ENCODE peak calls at places on chromosome 10, in six cellular contexts. N is fibroblast of lung; V is endodermal cell; Z is HEK293T; G is activated CD8-positive, alpha-beta memory T cell treated with anti-CD3 and anti-CD28 coated beads for 24 hours; Q is esophagus squamous epithelium. T is an unnamed sample.

GRCh38 chr10:45442670-45443069 is 68.7 kb downstream of the ALOX5 start:
- DNase-seq in V (peak), Z (no peak), N (no peak), G (no peak), Q (no peak), T (no peak)

GRCh38 chr10:61039868-61040267 is 95.9 kb upstream of the RHOBTB1 start:
- DNase-seq in N (no peak), Q (no peak), Z (no peak), V (no peak), G (no peak), T (no peak)

GRCh38 chr10:74705361-74705980 is 120.9 kb upstream of the KAT6B start:
- DNase-seq in N (no peak), G (no peak), Q (no peak), V (no peak), Z (no peak), T (no peak)

GRCh38 chr10:2985729-2986232 is 81.6 kb upstream of the PFKP start:
- DNase-seq in Z (no peak), N (peak), G (no peak), V (peak), Q (no peak), T (no peak)

GRCh38 chr10:4243651-4244050 is 458.6 kb upstream of the KLF6 start:
- DNase-seq in V (no peak), Z (no peak), Q (no peak), N (peak), G (no peak), T (no peak)

GRCh38 chr10:68647928-68648327 is 73.1 kb upstream of the CCAR1 start:
- DNase-seq in V (no peak), G (no peak), N (peak), Z (no peak), Q (no peak), T (no peak)

GRCh38 chr10:96501985-96502384 is 11.7 kb downstream of the TLL2 start:
- DNase-seq in N (no peak), Q (no peak), Z (no peak), G (no peak), V (no peak), T (no peak)

GRCh38 chr10:60203993-60204618 is 185.6 kb downstream of the ANK3 start:
- DNase-seq in N (peak), Z (peak), Q (no peak), G (no peak), V (no peak), T (peak)

GRCh38 chr10:47055386-47056382 is 144.5 kb downstream of the PTPN20 start:
- DNase-seq in V (peak), N (no peak), G (peak), Q (no peak), Z (no peak), T (no peak)

GRCh38 chr10:61170594-61170993 is 226.6 kb upstream of the RHOBTB1 start:
- DNase-seq in V (no peak), Q (no peak), G (no peak), N (no peak), Z (no peak), T (no peak)

GRCh38 chr10:83886871-83887270 is 252.4 kb upstream of the GHITM start:
- DNase-seq in Q (no peak), G (no peak), V (no peak), Z (no peak), N (no peak), T (no peak)

GRCh38 chr10:65940105-65940504 is 985.7 kb upstream of the LRRTM3 start:
- DNase-seq in G (no peak), V (no peak), N (no peak), Z (no peak), Q (no peak), T (no peak)

GRCh38 chr10:97149065-97149680 is 36.6 kb downstream of the SLIT1 start:
- DNase-seq in Q (no peak), V (peak), N (no peak), G (no peak), Z (no peak), T (no peak)

GRCh38 chr10:110835841-110836240 is 35.9 kb upstream of the PDCD4 start:
- DNase-seq in Z (no peak), V (no peak), G (no peak), N (no peak), Q (no peak), T (no peak)

GRCh38 chr10:85623758-85624157 is 742.8 kb downstream of the GRID1 start:
- DNase-seq in Q (no peak), N (no peak), G (no peak), V (peak), Z (no peak), T (no peak)

GRCh38 chr10:122721111-122721510 is 21.5 kb upstream of the C10orf120 start:
- DNase-seq in Z (no peak), V (no peak), Q (no peak), G (no peak), N (no peak), T (no peak)

GRCh38 chr10:48901152-48901705 is 38.4 kb downstream of the LRRC18 start:
- DNase-seq in N (no peak), Q (no peak), V (no peak), G (no peak), Z (no peak), T (no peak)

GRCh38 chr10:45557275-45557905 is 115.2 kb downstream of the ZFAND4 start:
- DNase-seq in N (no peak), Q (no peak), V (peak), G (no peak), Z (no peak), T (no peak)

GRCh38 chr10:77501152-77501845 is 136.3 kb downstream of the KCNMA1 start:
- DNase-seq in Q (no peak), N (peak), G (no peak), Z (no peak), V (no peak), T (no peak)

GRCh38 chr10:105793071-105793470 is 1152.0 kb downstream of the SORCS3 start:
- DNase-seq in V (no peak), Q (no peak), N (no peak), Z (no peak), G (no peak), T (no peak)

GRCh38 chr10:13684813-13685511 is 98.2 kb downstream of the PRPF18 start:
- DNase-seq in Z (no peak), V (no peak), G (no peak), N (peak), Q (no peak), T (no peak)

GRCh38 chr10:78664929-78665525 is 403.7 kb upstream of the ZMIZ1 start:
- DNase-seq in N (peak), Z (peak), Q (no peak), G (no peak), V (peak), T (no peak)

GRCh38 chr10:59876695-59877094 is 29.7 kb downstream of the CCDC6 start:
- DNase-seq in Q (no peak), N (no peak), Z (no peak), G (no peak), V (no peak), T (no peak)

GRCh38 chr10:72379776-72380175 is 25.1 kb upstream of the DNAJB12 start:
- DNase-seq in G (no peak), V (no peak), Q (no peak), Z (no peak), N (no peak), T (no peak)

T was measured in SK-N-SH.